ENCODE peak calls at places on chromosomes 4 and X, in eight cellular contexts. U is RWPE1; E is NCI-H345; S is kidney tubule cell; D is activated CD8-positive, alpha-beta memory T cell treated with anti-CD3 and anti-CD28 coated beads for 24 hours; R is B cell; G is GM13976; K is GM12891. V is an unnamed sample.

GRCh38 chr4:132646186-132646585 is 502.9 kb upstream of the PCDH10 start:
- DNase-seq in S (no peak), D (no peak), E (no peak), G (peak; percentile 32), K (peak; percentile 1), U (no peak), R (no peak), V (no peak)

GRCh38 chr4:10283761-10284160 is 167.2 kb upstream of the WDR1 start:
- DNase-seq in D (no peak), R (no peak), G (no peak), S (no peak), U (peak; percentile 50), E (no peak), K (no peak), V (no peak)

GRCh38 chrX:133307094-133307493 is 88.9 kb upstream of the TFDP3 start:
- DNase-seq in E (no peak), D (no peak), G (no peak), U (no peak), S (no peak), R (no peak), K (no peak), V (no peak)

GRCh38 chrX:147894332-147894870 is 17.3 kb upstream of the FMR1 start:
- DNase-seq in S (peak; percentile 59), K (no peak), D (no peak), G (no peak), R (no peak), E (no peak), U (no peak), V (peak; percentile 6)

GRCh38 chr4:3305610-3306371 is 13.0 kb downstream of the RGS12 start:
- DNase-seq in E (no peak), K (no peak), S (peak; percentile 47), D (no peak), G (no peak), R (no peak), U (no peak), V (no peak)

GRCh38 chr4:151198748-151199147 is 78.2 kb upstream of the PRSS48 start:
- DNase-seq in R (no peak), S (no peak), D (no peak), G (no peak), K (no peak), U (no peak), E (no peak), V (peak; percentile 23)

GRCh38 chr4:77126844-77127614 is 30.0 kb upstream of the CCNG2 start:
- DNase-seq in D (no peak), R (peak; percentile 62), G (peak; percentile 52), K (no peak), U (no peak), S (no peak), E (no peak), V (no peak)

GRCh38 chr4:152534541-152535231 is 1.2 kb downstream of the FBXW7 start:
- DNase-seq in D (peak; percentile 74), E (peak; percentile 3), S (peak; percentile 40), R (peak; percentile 72), K (no peak), G (no peak), U (peak; percentile 28), V (peak; percentile 40)

GRCh38 chrX:12139934-12140611 is 1.8 kb downstream of the FRMPD4 start:
- DNase-seq in G (no peak), E (no peak), S (no peak), R (no peak), D (no peak), U (no peak), K (no peak), V (peak; percentile 20)

GRCh38 chrX:81354954-81355353 is 153.1 kb downstream of the SH3BGRL start:
- DNase-seq in E (no peak), G (no peak), S (no peak), D (no peak), R (no peak), U (no peak), K (no peak), V (no peak)

GRCh38 chr4:17552427-17552826 is 24.6 kb upstream of the LAP3 start:
- DNase-seq in R (no peak), U (no peak), K (no peak), D (no peak), G (no peak), E (no peak), S (no peak), V (no peak)

GRCh38 chrX:117839544-117839943 is 277.1 kb downstream of the KLHL13 start:
- DNase-seq in D (no peak), U (no peak), E (no peak), K (no peak), G (no peak), S (peak; percentile 26), R (no peak), V (no peak)

GRCh38 chr4:128358903-128359260 is 71.3 kb upstream of the PGRMC2 start:
- DNase-seq in S (no peak), E (no peak), R (no peak), U (no peak), D (no peak), K (no peak), G (no peak), V (no peak)

GRCh38 chr4:121822796-121823504 is 733 bp downstream of the CCNA2 start:
- DNase-seq in K (peak; percentile 27), D (no peak), E (peak; percentile 15), U (peak; percentile 11), R (peak; percentile 16), S (peak; percentile 22), G (peak; percentile 61), V (peak; percentile 27)

GRCh38 chr4:6463311-6464289 is 8.8 kb downstream of the PPP2R2C start:
- DNase-seq in R (no peak), D (peak; percentile 33), S (no peak), U (no peak), E (no peak), G (peak; percentile 16), K (no peak), V (no peak)

GRCh38 chrX:12319955-12320354 is 181.7 kb downstream of the FRMPD4 start:
- DNase-seq in E (no peak), U (no peak), D (no peak), S (no peak), G (no peak), K (no peak), R (no peak), V (no peak)

GRCh38 chr4:127559981-127560380 is 72.8 kb upstream of the INTU start:
- DNase-seq in R (no peak), E (no peak), K (no peak), S (no peak), D (no peak), U (no peak), G (no peak), V (no peak)

GRCh38 chrX:65811558-65812228 is 144.2 kb downstream of the MSN start:
- DNase-seq in S (no peak), K (no peak), D (no peak), E (no peak), G (no peak), R (no peak), U (no peak), V (no peak)

GRCh38 chr4:101299021-101299420 is 48.3 kb downstream of the PPP3CA start:
- DNase-seq in G (no peak), K (no peak), E (no peak), R (no peak), S (no peak), U (no peak), D (no peak), V (no peak)

GRCh38 chrX:48676893-48677270 is 6.7 kb upstream of the WAS start:
- DNase-seq in G (no peak), S (peak; percentile 5), D (no peak), K (no peak), U (no peak), R (no peak), E (no peak), V (no peak)

GRCh38 chrX:136166221-136166855 is 19.0 kb downstream of the FHL1 start:
- DNase-seq in E (no peak), D (no peak), R (no peak), U (no peak), G (no peak), K (no peak), S (peak; percentile 18), V (peak; percentile 39)

GRCh38 chrX:48715066-48715465 is 18.5 kb downstream of the SUV39H1 start:
- DNase-seq in E (no peak), S (no peak), U (no peak), K (no peak), G (no peak), D (no peak), R (no peak), V (peak; percentile 13)

GRCh38 chrX:103418811-103419210 is 42.5 kb downstream of the BEX3 start:
- DNase-seq in U (no peak), K (no peak), E (no peak), G (no peak), S (no peak), D (no peak), R (no peak), V (no peak)

GRCh38 chr4:188783160-188783559 is 643.9 kb downstream of the TRIML1 start:
- DNase-seq in K (no peak), E (no peak), U (no peak), R (no peak), S (no peak), D (no peak), G (no peak), V (no peak)

GRCh38 chrX:150163956-150164726 is 199.0 kb upstream of the MAMLD1 start:
- DNase-seq in E (no peak), D (no peak), S (no peak), R (no peak), U (no peak), G (no peak), K (no peak), V (no peak)

GRCh38 chrX:65644621-65645287 is 22.7 kb upstream of the MSN start:
- DNase-seq in E (no peak), R (no peak), G (no peak), U (peak; percentile 80), S (peak; percentile 76), K (no peak), D (no peak), V (peak; percentile 88)

GRCh38 chr4:866761-867390 is 40.9 kb upstream of the CPLX1 start:
- DNase-seq in E (no peak), S (peak; percentile 19), U (peak; percentile 47), D (no peak), G (no peak), K (no peak), R (no peak), V (no peak)

GRCh38 chrX:19791562-19791961 is 95.8 kb downstream of the SH3KBP1 start:
- DNase-seq in R (no peak), G (no peak), U (peak; percentile 1), E (no peak), K (no peak), D (no peak), S (no peak), V (peak; percentile 17)

GRCh38 chr4:145618210-145618911 is 824 bp upstream of the MMAA start:
- DNase-seq in G (peak; percentile 31), K (no peak), S (peak; percentile 23), U (peak; percentile 13), D (no peak), E (no peak), R (no peak), V (peak; percentile 29)

GRCh38 chrX:9707306-9708015 is 58.2 kb downstream of the GPR143 start:
- DNase-seq in D (no peak), U (no peak), G (no peak), K (no peak), E (no peak), R (no peak), S (peak; percentile 21), V (no peak)

GRCh38 chr4:142815834-142816233 is 30.3 kb downstream of the INPP4B start:
- DNase-seq in D (no peak), E (no peak), R (no peak), U (no peak), K (no peak), G (no peak), S (peak; percentile 78), V (peak; percentile 32)

GRCh38 chr4:19883841-19884240 is 367.9 kb upstream of the SLIT2 start:
- DNase-seq in G (no peak), R (no peak), K (no peak), S (no peak), E (no peak), U (no peak), D (no peak), V (peak; percentile 13)

GRCh38 chrX:29662101-29662500 is 553.3 kb upstream of the MAGEB2 start:
- DNase-seq in G (no peak), E (no peak), K (no peak), D (no peak), S (peak; percentile 90), R (no peak), U (peak; percentile 15), V (peak; percentile 8)

GRCh38 chrX:105845661-105846060 is 23.3 kb downstream of the NRK start:
- DNase-seq in S (peak; percentile 37), G (no peak), D (no peak), E (no peak), R (no peak), U (no peak), K (no peak), V (no peak)

V was measured in GM03348.